ENCODE peak calls at places on chromosomes 3 and 15, in ten cellular contexts. Y is tibial nerve; I is NCI-H82; X is T-helper 1 cell; C is HT-29; U is stimulated activated CD8-positive, alpha-beta memory T cell treated with anti-CD3 and anti-CD28 coated beads, Interleukin-15, amount 100 ng/mL, for 1 hour; S is progenitor cell of endocrine pancreas; P is T-helper 9 cell; J is NCI-H2029; T is mucosa of descending colon. W is an unnamed sample.

GRCh38 chr3:18898911-18899310 is 249.4 kb upstream of the KCNH8 start:
- DNase-seq in Y (no peak), I (no peak), X (no peak), C (no peak), U (no peak), S (no peak), P (no peak), J (no peak), T (no peak), W (no peak)

GRCh38 chr15:64987136-64987535 is 2.6 kb downstream of the SPG21 start:
- DNase-seq in Y (no peak), I (no peak), X (no peak), C (peak; percentile 24), U (no peak), S (no peak), P (no peak), J (no peak), T (no peak), W (no peak)

GRCh38 chr3:127428344-127429001 is 140.6 kb upstream of the PRR20G start:
- DNase-seq in Y (no peak), I (peak; percentile 43), X (no peak), C (no peak), U (no peak), S (no peak), P (no peak), J (no peak), T (no peak), W (no peak)

GRCh38 chr3:195522254-195523023 is 20.7 kb downstream of the PPP1R2 start:
- DNase-seq in Y (no peak), I (peak; percentile 72), X (no peak), C (peak; percentile 76), U (no peak), S (no peak), P (no peak), J (peak; percentile 18), T (no peak), W (no peak)

GRCh38 chr3:187130346-187131066 is 8.8 kb downstream of the RPL39L start:
- DNase-seq in Y (no peak), I (no peak), X (peak; percentile 35), C (no peak), U (no peak), S (no peak), P (no peak), J (no peak), T (no peak), W (no peak)

GRCh38 chr3:143650827-143651226 is 197.4 kb downstream of the SLC9A9 start:
- DNase-seq in Y (no peak), I (no peak), X (no peak), C (no peak), U (no peak), S (no peak), P (no peak), J (no peak), T (no peak), W (no peak)

GRCh38 chr3:44396200-44397171 is 57.9 kb downstream of the TCAIM start:
- DNase-seq in Y (no peak), I (no peak), X (no peak), C (no peak), U (no peak), S (no peak), P (no peak), J (peak; percentile 48), T (no peak), W (no peak)

GRCh38 chr15:79853492-79854328 is 43.1 kb downstream of the MTHFS start:
- DNase-seq in Y (peak; percentile 64), I (peak; percentile 89), X (peak; percentile 24), C (peak; percentile 90), U (peak; percentile 35), S (peak; percentile 21), P (peak; percentile 32), J (peak; percentile 29), T (peak; percentile 48), W (peak; percentile 64)

W was measured in left lung.